ENCODE peak calls at places on chromosome 20, in seven cellular contexts. Z, T, Q, H, S, W and J are unnamed samples.

GRCh38 chr20:19757487-19757972 is 528 bp upstream of the RIN2 start:
- DNase-seq in S (peak), Q (peak), W (no peak), Z (peak), H (peak), T (no peak), J (peak)

GRCh38 chr20:60957621-60958020 is 294.4 kb upstream of the CDH4 start:
- DNase-seq in Z (no peak), Q (no peak), T (no peak), H (no peak), W (no peak), S (no peak), J (no peak)

GRCh38 chr20:7272512-7272911 is 505.0 kb downstream of the BMP2 start:
- DNase-seq in Q (peak), Z (peak), T (no peak), S (no peak), W (no peak), H (no peak), J (no peak)

GRCh38 chr20:33490023-33490933 is at the start of gene CBFA2T2:
- DNase-seq in S (peak), H (peak), Q (no peak), W (no peak), Z (peak), T (no peak), J (peak)

GRCh38 chr20:61055130-61055529 is 196.9 kb upstream of the CDH4 start:
- DNase-seq in H (no peak), W (no peak), T (no peak), Z (no peak), Q (no peak), S (peak), J (no peak)

GRCh38 chr20:35568645-35569044 is 26.8 kb downstream of the ERGIC3 start:
- DNase-seq in W (no peak), T (no peak), Z (no peak), S (no peak), Q (peak), H (no peak), J (no peak)

GRCh38 chr20:33033381-33033780 is 1.9 kb downstream of the BPIFB6 start:
- DNase-seq in Q (no peak), W (no peak), H (no peak), T (no peak), Z (no peak), S (no peak), J (no peak)

GRCh38 chr20:25296094-25297093 is 48.5 kb downstream of the PYGB start:
- DNase-seq in Z (no peak), Q (peak), W (peak), S (peak), H (peak), T (peak), J (peak)

GRCh38 chr20:32796383-32797159 is 23.2 kb upstream of the MAPRE1 start:
- DNase-seq in W (no peak), T (no peak), S (no peak), Q (no peak), H (no peak), Z (no peak), J (no peak)

GRCh38 chr20:38337561-38338140 is 8.6 kb upstream of the LBP start:
- DNase-seq in W (no peak), Q (peak), H (no peak), T (peak), S (peak), Z (no peak), J (peak)

GRCh38 chr20:32563311-32564272 is 21.5 kb downstream of the NOL4L start:
- DNase-seq in T (no peak), W (no peak), S (no peak), Z (no peak), Q (no peak), H (no peak), J (no peak)

GRCh38 chr20:47817573-47817972 is 32.3 kb upstream of the SULF2 start:
- DNase-seq in S (no peak), Q (no peak), T (no peak), Z (no peak), W (no peak), H (no peak), J (no peak)

GRCh38 chr20:19746396-19746795 is 11.7 kb upstream of the RIN2 start:
- DNase-seq in W (no peak), Q (no peak), Z (no peak), T (no peak), S (no peak), H (no peak), J (no peak)

GRCh38 chr20:51220293-51220706 is 197.4 kb upstream of the KCNG1 start:
- DNase-seq in Z (peak), S (peak), H (peak), Q (peak), W (peak), T (peak), J (peak)

GRCh38 chr20:35465976-35466375 is 10.6 kb downstream of the CEP250 start:
- DNase-seq in Z (no peak), Q (no peak), H (no peak), W (no peak), T (no peak), S (no peak), J (no peak)

GRCh38 chr20:25139061-25139705 is 56.3 kb upstream of the ENTPD6 start:
- DNase-seq in H (no peak), T (no peak), Q (peak), W (no peak), Z (no peak), S (no peak), J (no peak)

GRCh38 chr20:11247059-11247630 is 573.3 kb upstream of the JAG1 start:
- DNase-seq in Z (no peak), H (no peak), S (no peak), T (no peak), Q (no peak), W (no peak), J (no peak)

GRCh38 chr20:47727170-47727880 is 58.0 kb downstream of the SULF2 start:
- DNase-seq in W (peak), Z (no peak), S (peak), T (no peak), H (no peak), Q (no peak), J (no peak)

GRCh38 chr20:63023836-63024571 is 17.2 kb upstream of the BHLHE23 start:
- DNase-seq in Z (no peak), S (no peak), W (no peak), Q (no peak), T (peak), H (no peak), J (no peak)

GRCh38 chr20:13105864-13106457 is 97.2 kb downstream of the SPTLC3 start:
- DNase-seq in Q (peak), W (no peak), T (no peak), Z (peak), S (no peak), H (peak), J (peak)

GRCh38 chr20:57473246-57474042 is 51.5 kb downstream of the CTCFL start:
- DNase-seq in Q (peak), S (peak), T (no peak), W (peak), Z (no peak), H (no peak), J (peak)

GRCh38 chr20:3744806-3745685 is 12.6 kb downstream of the HSPA12B start:
- DNase-seq in S (peak), W (peak), Q (peak), Z (peak), H (no peak), T (peak), J (peak)

GRCh38 chr20:57893364-57894001 is 183.7 kb upstream of the PMEPA1 start:
- DNase-seq in H (no peak), Z (no peak), S (no peak), T (no peak), W (no peak), Q (no peak), J (no peak)

GRCh38 chr20:19858972-19859371 is 100.9 kb downstream of the RIN2 start:
- DNase-seq in T (no peak), S (no peak), Z (no peak), W (no peak), H (no peak), Q (no peak), J (peak)

GRCh38 chr20:59006167-59006863 is 739 bp downstream of the CTSZ start:
- DNase-seq in W (no peak), S (peak), Q (peak), H (no peak), T (no peak), Z (peak), J (no peak)
- TF ChIP-seq CTCF in W (no peak), S (no peak), Q (no peak), H (no peak), T (no peak), Z (no peak), J (no peak)

DNA sequence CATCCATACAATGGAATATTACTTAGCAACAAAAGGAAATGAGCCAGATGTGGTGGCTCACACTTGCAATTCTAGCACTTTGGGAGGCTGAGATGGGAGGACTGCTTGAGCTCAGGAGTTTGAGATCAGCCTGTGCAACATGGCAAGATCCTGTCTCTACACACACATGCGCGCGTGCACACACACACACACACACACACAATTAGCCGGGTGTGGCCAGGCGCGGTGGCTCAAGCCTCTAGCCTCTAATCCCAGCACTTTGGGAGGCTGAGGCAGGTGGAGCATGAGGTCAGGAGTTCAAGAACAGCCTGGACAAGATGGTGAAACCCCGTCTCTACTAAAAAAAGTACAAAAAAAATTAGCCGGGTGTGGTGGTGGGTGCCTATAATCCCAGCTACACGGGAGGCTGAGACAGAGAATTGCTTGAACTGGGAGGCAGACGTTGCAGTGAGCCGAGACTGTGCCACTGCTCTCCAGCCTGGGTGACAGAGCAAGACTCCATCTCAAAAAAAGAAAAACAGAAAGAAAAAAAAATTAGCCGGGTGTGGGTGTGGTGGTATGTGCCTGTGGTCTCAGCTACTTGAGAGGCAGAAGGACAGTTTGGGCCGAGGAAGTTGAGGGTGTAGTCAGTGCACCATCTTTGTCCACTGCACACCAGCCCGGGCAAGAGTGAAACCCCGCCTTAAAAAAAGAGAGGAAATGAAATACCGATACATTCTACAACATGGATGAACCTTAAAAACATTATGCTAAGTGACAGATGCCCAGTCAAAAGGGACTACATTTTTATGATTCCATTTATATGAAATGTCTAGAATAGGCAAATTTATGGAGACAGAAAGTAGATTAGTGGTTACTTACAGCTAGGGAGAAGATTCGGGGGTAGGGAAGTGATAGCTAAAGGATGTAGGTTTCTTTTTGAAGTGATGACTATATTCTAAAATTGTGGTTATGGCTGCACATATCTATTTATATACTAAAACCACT is 52.5 kb downstream of the RBL1 start:
- DNase-seq in T (no peak), W (peak), Q (no peak), H (no peak), S (peak), Z (no peak), J (no peak)
- H3K4me3 ChIP-seq in T (no peak), W (peak), Q (no peak), H (no peak), S (no peak), Z (no peak), J (no peak)

DNA sequence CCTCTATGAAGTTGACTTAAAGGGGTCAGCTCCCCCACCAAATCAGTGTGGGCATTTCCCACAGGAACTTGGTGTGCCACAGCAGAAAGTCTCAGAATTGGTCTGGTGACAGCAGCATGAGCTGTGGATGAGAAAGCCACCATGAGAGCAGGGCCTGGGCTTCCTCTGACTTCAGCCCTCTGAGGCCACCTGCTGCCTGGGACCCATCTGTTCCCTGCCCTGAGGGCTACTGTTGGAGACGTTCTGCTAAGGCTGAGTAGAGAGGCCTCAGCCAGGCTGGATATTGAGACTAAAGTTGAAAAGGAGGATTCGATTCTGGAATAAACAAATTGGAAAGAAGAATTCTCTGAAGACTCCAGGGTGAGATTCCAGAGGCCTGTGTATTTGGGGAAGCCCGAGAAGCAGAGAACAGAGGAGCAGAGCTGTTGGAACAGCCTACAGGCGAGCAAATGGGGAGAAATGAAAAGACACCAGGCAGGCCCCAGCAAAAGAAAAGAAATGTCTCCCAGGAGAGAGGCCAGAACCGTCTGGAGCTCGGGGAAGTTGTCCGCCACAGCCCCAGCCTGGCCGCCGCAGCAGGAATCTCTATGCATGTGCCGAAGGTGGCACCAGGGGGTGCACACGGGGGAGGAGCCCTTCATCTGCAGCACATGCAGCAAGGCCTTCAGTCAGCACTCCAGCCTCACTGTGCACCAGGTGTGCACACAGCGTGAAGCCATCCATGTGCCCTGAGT is 37.5 kb upstream of the XRN2 start:
- DNase-seq in Q (no peak), Z (no peak), S (no peak), H (no peak), W (no peak), T (no peak), J (no peak)
- TF ChIP-seq CTCF in Q (no peak), Z (no peak), S (no peak), H (no peak), W (no peak), T (no peak), J (no peak)

GRCh38 chr20:53916173-53916512 is 154.3 kb downstream of the BCAS1 start:
- DNase-seq in H (no peak), S (no peak), Z (no peak), W (no peak), Q (no peak), T (no peak), J (no peak)
- H3K4me3 ChIP-seq in H (no peak), S (peak), Z (no peak), W (peak), Q (peak), T (no peak), J (no peak)

DNA sequence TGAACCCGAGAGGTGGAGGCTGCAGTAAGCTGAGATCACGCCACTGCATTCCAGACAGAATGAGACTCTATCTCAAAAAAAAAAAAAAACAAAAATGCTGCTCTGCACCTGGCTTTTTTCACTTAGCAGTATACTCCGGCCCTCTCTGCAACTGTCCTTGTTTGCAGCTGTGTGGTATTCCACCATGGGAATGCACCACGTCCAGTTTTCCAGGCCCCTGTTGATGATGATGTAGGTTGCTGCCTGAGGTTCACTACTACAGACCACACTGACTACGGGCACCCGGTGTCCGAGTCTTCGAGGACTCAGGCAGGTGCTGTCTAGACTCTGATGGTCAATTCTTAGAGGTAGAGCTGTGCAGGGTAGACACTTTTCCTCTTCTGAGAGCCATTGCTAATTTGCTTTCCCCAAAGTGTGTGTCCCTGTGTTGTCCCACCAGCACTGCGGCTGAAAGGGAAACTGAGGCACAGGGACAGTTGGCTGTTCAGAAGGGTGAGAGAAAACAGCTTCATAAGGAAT is 56.5 kb downstream of the UBE2V1 start:
- DNase-seq in Q (no peak), H (no peak), T (no peak), Z (no peak), S (no peak), W (no peak), J (no peak)
- TF ChIP-seq CTCF in Q (no peak), H (no peak), T (no peak), Z (no peak), S (no peak), W (no peak), J (no peak)

DNA sequence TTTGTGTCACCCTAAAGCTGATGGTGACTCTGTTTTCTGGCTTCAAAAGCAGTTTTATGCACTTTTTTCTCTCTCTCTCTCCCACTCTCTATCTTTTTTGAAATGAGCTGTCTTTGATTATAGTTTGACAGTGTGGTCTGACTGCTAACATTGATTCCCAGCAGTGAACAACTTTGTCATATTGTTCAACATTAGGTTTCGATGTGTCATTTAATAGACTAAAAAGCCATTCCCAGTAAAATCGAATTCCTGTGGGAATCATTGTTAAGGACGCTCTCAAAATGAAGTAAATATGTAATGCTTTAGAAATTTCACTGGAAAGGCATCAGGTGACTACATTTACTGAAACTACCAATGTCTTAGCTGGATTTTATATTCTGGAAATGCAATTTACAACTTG is 69.9 kb upstream of the FLRT3 start:
- DNase-seq in T (no peak), H (no peak), Z (no peak), S (no peak), Q (no peak), W (no peak), J (no peak)
- H3K4me3 ChIP-seq in T (no peak), H (no peak), Z (no peak), S (no peak), Q (no peak), W (no peak), J (no peak)